ENCODE peak calls at places on chromosomes 16 and 17, in nine cellular contexts. V, H, N, Q, D, U, E, A and Z are unnamed samples.

GRCh38 chr17:54935487-54935886 is 33.0 kb downstream of the COX11 start:
- DNase-seq in U (no peak), N (no peak), Q (no peak), D (no peak), V (no peak), E (no peak), H (no peak), A (no peak), Z (no peak)

GRCh38 chr16:47657977-47658376 is 196.8 kb downstream of the PHKB start:
- DNase-seq in A (no peak), N (no peak), V (no peak), H (no peak), U (no peak), Q (no peak), D (no peak), E (no peak), Z (no peak)

GRCh38 chr17:34916120-34916519 is 45.1 kb downstream of the CCT6B start:
- DNase-seq in H (no peak), U (no peak), Q (no peak), A (no peak), N (no peak), V (no peak), D (no peak), E (no peak), Z (no peak)

GRCh38 chr17:44222112-44222869 is 2.8 kb upstream of the UBTF start:
- DNase-seq in D (peak), U (peak), E (peak), Q (peak), N (peak), A (peak), H (peak), V (peak), Z (peak)

GRCh38 chr16:7679899-7680298 is 347.3 kb downstream of the RBFOX1 start:
- DNase-seq in D (no peak), U (no peak), Q (no peak), E (no peak), H (no peak), V (no peak), A (no peak), N (no peak), Z (no peak)

GRCh38 chr16:50950955-50951354 is 200.1 kb downstream of the SALL1 start:
- DNase-seq in H (no peak), N (no peak), U (no peak), V (no peak), E (no peak), D (no peak), Q (no peak), A (no peak), Z (no peak)

GRCh38 chr17:235831-236640 is 54.6 kb upstream of the DOC2B start:
- DNase-seq in D (peak), A (no peak), V (no peak), U (no peak), N (no peak), H (no peak), E (no peak), Q (no peak), Z (no peak)

GRCh38 chr16:53960954-53961616 is 257.1 kb downstream of the FTO start:
- DNase-seq in E (no peak), U (peak), N (no peak), A (no peak), V (no peak), Q (no peak), D (no peak), H (no peak), Z (no peak)

GRCh38 chr17:81049372-81049911 is 14.5 kb downstream of the BAIAP2 start:
- DNase-seq in H (no peak), Q (no peak), D (no peak), U (no peak), V (no peak), N (no peak), E (no peak), A (no peak), Z (no peak)

GRCh38 chr17:17921192-17922082 is 50.8 kb downstream of the TOM1L2 start:
- DNase-seq in H (no peak), A (no peak), N (peak), E (peak), D (no peak), U (peak), Q (no peak), V (peak), Z (peak)

GRCh38 chr16:23587726-23588125 is 8.4 kb downstream of the NDUFAB1 start:
- DNase-seq in D (no peak), N (peak), H (no peak), U (no peak), A (no peak), V (peak), Q (no peak), E (peak), Z (no peak)

GRCh38 chr17:7955414-7956042 is 23.5 kb downstream of the CNTROB start:
- DNase-seq in E (no peak), D (no peak), H (no peak), V (peak), U (no peak), A (no peak), Q (no peak), N (no peak), Z (no peak)

GRCh38 chr17:17205368-17206148 is 575 bp downstream of the PLD6 start:
- DNase-seq in N (peak), D (no peak), Q (no peak), E (peak), A (peak), H (peak), V (peak), U (peak), Z (peak)

GRCh38 chr17:39684369-39685043 is 3.4 kb downstream of the PGAP3 start:
- DNase-seq in N (no peak), D (no peak), U (no peak), H (no peak), E (no peak), V (no peak), Q (no peak), A (no peak), Z (no peak)

GRCh38 chr17:78341559-78342437 is 18.1 kb downstream of the SOCS3 start:
- DNase-seq in D (peak), V (peak), Q (no peak), H (no peak), E (peak), A (no peak), N (peak), U (no peak), Z (no peak)

GRCh38 chr17:40121886-40122465 is at the start of gene MSL1:
- DNase-seq in U (peak), H (peak), E (peak), Q (peak), D (peak), V (peak), N (peak), A (peak), Z (no peak)

GRCh38 chr17:2062571-2063183 is 7.8 kb downstream of the HIC1 start:
- DNase-seq in U (no peak), E (peak), N (no peak), D (no peak), Q (no peak), V (peak), A (no peak), H (no peak), Z (no peak)

GRCh38 chr16:9567674-9568073 is 476.2 kb downstream of the HAPSTR1 start:
- DNase-seq in V (no peak), A (no peak), N (no peak), D (no peak), Q (no peak), E (no peak), U (no peak), H (no peak), Z (no peak)

GRCh38 chr16:14148569-14148968 is 77.5 kb downstream of the MRTFB start:
- DNase-seq in U (no peak), V (peak), Q (no peak), A (no peak), E (no peak), N (no peak), H (no peak), D (no peak), Z (peak)

GRCh38 chr16:69444873-69445517 is 20.6 kb downstream of the CYB5B start:
- DNase-seq in A (no peak), D (no peak), E (peak), U (no peak), V (peak), N (no peak), Q (no peak), H (no peak), Z (peak)

GRCh38 chr17:74361613-74362391 is at the start of gene BTBD17:
- DNase-seq in U (peak), E (no peak), H (no peak), A (peak), V (peak), N (no peak), Q (no peak), D (no peak), Z (no peak)

GRCh38 chr17:13024526-13025263 is 6.9 kb upstream of the ELAC2 start:
- DNase-seq in N (peak), H (peak), D (peak), U (peak), Q (no peak), A (peak), V (peak), E (peak), Z (peak)

GRCh38 chr16:63067141-63067540 is 1030.9 kb upstream of the CDH8 start:
- DNase-seq in D (no peak), V (no peak), H (no peak), E (no peak), U (no peak), Q (no peak), N (no peak), A (no peak), Z (no peak)

GRCh38 chr16:85935957-85936760 is 37.2 kb downstream of the IRF8 start:
- DNase-seq in H (peak), N (no peak), U (no peak), A (peak), Q (no peak), D (no peak), E (no peak), V (no peak), Z (no peak)

GRCh38 chr17:10797848-10798328 is 6.0 kb downstream of the TMEM238L start:
- DNase-seq in V (no peak), N (no peak), H (no peak), D (peak), E (no peak), U (no peak), Q (no peak), A (no peak), Z (no peak)

GRCh38 chr16:85706449-85707034 is 17.8 kb upstream of the GINS2 start:
- DNase-seq in D (no peak), H (no peak), U (no peak), V (no peak), Q (no peak), E (no peak), A (no peak), N (no peak), Z (no peak)

GRCh38 chr16:82738699-82739098 is 111.9 kb downstream of the CDH13 start:
- DNase-seq in U (no peak), V (peak), N (peak), E (no peak), Q (no peak), H (no peak), A (no peak), D (no peak), Z (no peak)

GRCh38 chr17:77209330-77209748 is 68.6 kb downstream of the SEC14L1 start:
- DNase-seq in A (no peak), E (no peak), U (no peak), V (no peak), D (no peak), H (no peak), N (no peak), Q (no peak), Z (no peak)

GRCh38 chr17:17232303-17232621 is 4.7 kb downstream of the FLCN start:
- DNase-seq in H (no peak), N (no peak), D (no peak), E (no peak), V (no peak), A (no peak), Q (no peak), U (no peak), Z (no peak)

GRCh38 chr16:57518520-57518919 is 17.9 kb downstream of the CCDC102A start:
- DNase-seq in A (no peak), Q (no peak), N (no peak), U (no peak), V (no peak), D (no peak), E (no peak), H (no peak), Z (no peak)

GRCh38 chr17:30263552-30264333 is 28.0 kb downstream of the BLMH start:
- DNase-seq in E (no peak), V (peak), H (no peak), N (no peak), Q (no peak), U (no peak), D (no peak), A (no peak), Z (peak)